ENCODE peak calls at places on chromosomes 1 and 21, in ten cellular contexts. One of them, this sample, is unnamed. For H3K27me3, the result is how much of the 10 kb centered on the place peaks cover.

GRCh38 chr1:247496581-247497285 is 38.8 kb upstream of the OR2B11 start:
- DNase-seq in fibroblast of lung: no peak
- DNase-seq in PC-3: peak
- DNase-seq in GM23338: no peak
- DNase-seq in lung: no peak
- DNase-seq in right cardiac atrium: no peak
- DNase-seq in adrenal gland: no peak
- DNase-seq in prostate gland: no peak
- DNase-seq in brain microvascular endothelial cell: peak
- DNase-seq in bronchial epithelial cell: no peak
- DNase-seq in this sample: no peak

GRCh38 chr1:229466887-229467286 is 33.0 kb upstream of the ACTA1 start:
- DNase-seq in lung: no peak
- DNase-seq in brain microvascular endothelial cell: no peak
- DNase-seq in prostate gland: no peak
- DNase-seq in adrenal gland: no peak
- DNase-seq in PC-3: no peak
- DNase-seq in fibroblast of lung: no peak
- DNase-seq in right cardiac atrium: no peak
- DNase-seq in bronchial epithelial cell: no peak
- DNase-seq in GM23338: no peak
- DNase-seq in this sample: no peak

GRCh38 chr1:84916897-84917296 is 23.9 kb upstream of the LPAR3 start:
- DNase-seq in bronchial epithelial cell: no peak
- DNase-seq in brain microvascular endothelial cell: no peak
- DNase-seq in PC-3: no peak
- DNase-seq in adrenal gland: no peak
- DNase-seq in fibroblast of lung: no peak
- DNase-seq in prostate gland: no peak
- DNase-seq in right cardiac atrium: no peak
- DNase-seq in GM23338: no peak
- DNase-seq in lung: no peak
- DNase-seq in this sample: no peak

GRCh38 chr1:44792736-44793502 is 4.9 kb upstream of the BEST4 start:
- DNase-seq in brain microvascular endothelial cell: no peak
- DNase-seq in lung: no peak
- DNase-seq in right cardiac atrium: peak
- DNase-seq in adrenal gland: no peak
- DNase-seq in bronchial epithelial cell: no peak
- DNase-seq in prostate gland: no peak
- DNase-seq in GM23338: no peak
- DNase-seq in fibroblast of lung: no peak
- DNase-seq in PC-3: no peak
- DNase-seq in this sample: no peak

GRCh38 chr1:85398391-85399064 is 66.4 kb downstream of the DDAH1 start:
- DNase-seq in GM23338: no peak
- DNase-seq in brain microvascular endothelial cell: peak
- DNase-seq in PC-3: peak
- DNase-seq in lung: no peak
- DNase-seq in prostate gland: no peak
- DNase-seq in right cardiac atrium: no peak
- DNase-seq in bronchial epithelial cell: peak
- DNase-seq in fibroblast of lung: peak
- DNase-seq in adrenal gland: no peak
- DNase-seq in this sample: no peak

GRCh38 chr1:3423245-3423829 is 31.1 kb upstream of the ARHGEF16 start:
- DNase-seq in brain microvascular endothelial cell: no peak
- DNase-seq in lung: peak
- DNase-seq in fibroblast of lung: no peak
- DNase-seq in bronchial epithelial cell: no peak
- DNase-seq in prostate gland: no peak
- DNase-seq in GM23338: no peak
- DNase-seq in PC-3: no peak
- DNase-seq in right cardiac atrium: peak
- DNase-seq in adrenal gland: no peak
- DNase-seq in this sample: no peak

GRCh38 chr1:21955058-21955457 is 17.9 kb upstream of the HSPG2 start:
- DNase-seq in bronchial epithelial cell: no peak
- DNase-seq in right cardiac atrium: peak
- DNase-seq in fibroblast of lung: no peak
- DNase-seq in adrenal gland: no peak
- DNase-seq in lung: no peak
- DNase-seq in prostate gland: no peak
- DNase-seq in GM23338: no peak
- DNase-seq in PC-3: no peak
- DNase-seq in brain microvascular endothelial cell: no peak
- DNase-seq in this sample: no peak

GRCh38 chr1:11704691-11705475 is 13.4 kb downstream of the DRAXIN start:
- DNase-seq in lung: no peak
- DNase-seq in prostate gland: no peak
- DNase-seq in GM23338: no peak
- DNase-seq in brain microvascular endothelial cell: no peak
- DNase-seq in adrenal gland: no peak
- DNase-seq in bronchial epithelial cell: no peak
- DNase-seq in PC-3: no peak
- DNase-seq in right cardiac atrium: no peak
- DNase-seq in fibroblast of lung: no peak
- DNase-seq in this sample: no peak

DNA sequence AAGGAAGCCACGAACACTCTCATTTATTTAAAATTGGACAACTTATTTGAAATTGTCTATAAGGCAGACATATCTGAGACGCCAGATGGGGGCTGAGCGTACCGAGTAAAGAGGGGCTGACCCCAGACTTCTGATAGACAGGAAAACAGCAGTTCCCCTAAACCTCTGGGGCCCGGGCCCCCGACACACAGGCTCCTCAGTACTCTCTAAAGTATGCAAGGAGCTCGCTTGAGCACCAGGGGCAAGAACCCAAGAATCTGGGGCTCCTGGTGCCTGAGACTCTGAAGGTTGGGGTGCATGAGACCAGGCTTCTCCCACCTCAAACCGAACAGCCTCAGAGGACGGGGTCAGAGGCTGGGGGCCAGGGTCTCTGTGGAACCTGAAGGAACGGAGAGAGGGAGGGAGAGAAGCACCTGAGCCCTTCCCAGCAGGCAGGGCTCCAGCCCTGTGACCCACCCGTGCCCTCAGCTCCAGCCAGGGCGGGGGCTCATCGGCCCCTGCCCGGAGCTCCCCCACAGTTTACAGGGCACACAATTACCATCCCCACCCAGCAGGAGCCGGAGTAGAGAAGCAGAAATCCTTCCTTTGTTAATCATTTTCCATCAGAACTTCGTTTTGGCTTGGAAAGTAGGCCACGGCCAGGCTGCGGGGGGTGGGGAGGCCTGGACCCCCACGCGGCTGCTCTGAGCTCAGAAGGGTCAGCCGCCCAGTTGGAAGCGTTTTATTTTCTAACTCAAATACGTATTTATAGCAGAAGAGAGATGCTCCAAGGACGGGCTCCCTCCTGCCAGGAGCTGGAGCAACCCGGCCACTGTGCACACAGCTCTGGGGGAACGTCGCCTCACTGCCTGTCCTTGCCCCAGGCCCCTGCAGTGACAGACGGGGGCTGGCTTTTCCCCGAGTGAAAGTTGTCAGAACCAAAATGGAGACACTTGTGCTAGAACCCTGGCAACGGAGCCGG is 42.9 kb upstream of the ADARB1 start:
- DNase-seq in adrenal gland: no peak
- DNase-seq in PC-3: no peak
- DNase-seq in fibroblast of lung: no peak
- DNase-seq in bronchial epithelial cell: no peak
- DNase-seq in right cardiac atrium: peak
- DNase-seq in lung: no peak
- DNase-seq in prostate gland: no peak
- DNase-seq in GM23338: no peak
- DNase-seq in brain microvascular endothelial cell: no peak
- DNase-seq in this sample: no peak
- H3K27me3 ChIP-seq in adrenal gland: under half
- H3K27me3 ChIP-seq in PC-3: under half
- H3K27me3 ChIP-seq in fibroblast of lung: under half
- H3K27me3 ChIP-seq in bronchial epithelial cell: under half
- H3K27me3 ChIP-seq in right cardiac atrium: under half
- H3K27me3 ChIP-seq in lung: under half
- H3K27me3 ChIP-seq in prostate gland: under half
- H3K27me3 ChIP-seq in GM23338: under half
- H3K27me3 ChIP-seq in brain microvascular endothelial cell: under half
- H3K27me3 ChIP-seq in this sample: under half

DNA sequence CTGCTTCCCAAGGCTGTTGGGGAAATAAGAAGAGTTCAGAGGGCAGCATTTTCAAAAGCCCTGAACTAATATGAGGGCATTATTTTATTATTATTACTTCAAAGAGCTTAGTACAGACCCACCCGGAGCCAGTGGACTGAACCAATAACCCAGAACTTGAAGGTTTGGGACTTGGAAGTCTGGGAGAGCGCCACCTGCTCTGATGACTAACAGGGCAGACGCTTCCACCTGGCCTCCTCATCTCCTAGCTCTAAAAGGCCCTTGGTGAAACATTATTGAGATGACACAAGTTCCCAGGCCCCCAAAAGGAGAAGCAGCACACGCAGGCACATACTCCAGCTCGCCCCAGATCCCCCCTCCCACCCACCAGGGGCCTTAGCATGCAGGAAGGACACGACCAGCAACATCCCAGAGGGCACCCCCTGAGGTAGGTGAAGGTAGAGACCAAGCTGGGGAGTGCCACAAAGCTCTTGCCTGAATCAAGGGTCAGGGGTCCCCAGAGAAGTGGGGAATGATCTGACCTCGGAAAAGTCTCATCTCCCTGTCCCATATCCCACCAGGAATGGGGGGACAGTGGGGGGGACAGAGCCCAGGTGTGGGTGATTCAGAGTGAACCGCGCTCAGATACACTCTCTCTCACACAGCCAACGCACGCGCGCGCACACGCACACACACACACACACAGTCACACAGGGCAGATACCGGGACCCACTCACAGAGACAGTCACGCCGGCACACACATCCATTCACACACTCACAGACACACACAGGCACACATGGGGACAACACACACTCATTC is 1.2 kb downstream of the DLGAP3 start:
- DNase-seq in adrenal gland: no peak
- DNase-seq in brain microvascular endothelial cell: no peak
- DNase-seq in fibroblast of lung: no peak
- DNase-seq in lung: peak
- DNase-seq in prostate gland: no peak
- DNase-seq in GM23338: peak
- DNase-seq in PC-3: no peak
- DNase-seq in bronchial epithelial cell: no peak
- DNase-seq in right cardiac atrium: no peak
- DNase-seq in this sample: no peak
- H3K27me3 ChIP-seq in adrenal gland: under half
- H3K27me3 ChIP-seq in brain microvascular endothelial cell: under half
- H3K27me3 ChIP-seq in fibroblast of lung: under half
- H3K27me3 ChIP-seq in lung: under half
- H3K27me3 ChIP-seq in prostate gland: under half
- H3K27me3 ChIP-seq in GM23338: half or more
- H3K27me3 ChIP-seq in PC-3: half or more
- H3K27me3 ChIP-seq in bronchial epithelial cell: under half
- H3K27me3 ChIP-seq in right cardiac atrium: under half
- H3K27me3 ChIP-seq in this sample: under half

GRCh38 chr21:34843562-34843961 is 174.8 kb downstream of the CLIC6 start:
- DNase-seq in GM23338: no peak
- DNase-seq in brain microvascular endothelial cell: no peak
- DNase-seq in PC-3: no peak
- DNase-seq in lung: no peak
- DNase-seq in fibroblast of lung: no peak
- DNase-seq in adrenal gland: no peak
- DNase-seq in right cardiac atrium: no peak
- DNase-seq in bronchial epithelial cell: no peak
- DNase-seq in prostate gland: no peak
- DNase-seq in this sample: no peak
- H3K27me3 ChIP-seq in GM23338: under half
- H3K27me3 ChIP-seq in brain microvascular endothelial cell: under half
- H3K27me3 ChIP-seq in PC-3: under half
- H3K27me3 ChIP-seq in lung: under half
- H3K27me3 ChIP-seq in fibroblast of lung: under half
- H3K27me3 ChIP-seq in adrenal gland: under half
- H3K27me3 ChIP-seq in right cardiac atrium: under half
- H3K27me3 ChIP-seq in bronchial epithelial cell: under half
- H3K27me3 ChIP-seq in prostate gland: under half
- H3K27me3 ChIP-seq in this sample: under half

GRCh38 chr1:94115900-94116436 is 5.0 kb downstream of the ABCA4 start:
- DNase-seq in adrenal gland: no peak
- DNase-seq in prostate gland: no peak
- DNase-seq in fibroblast of lung: no peak
- DNase-seq in brain microvascular endothelial cell: no peak
- DNase-seq in GM23338: no peak
- DNase-seq in bronchial epithelial cell: no peak
- DNase-seq in PC-3: no peak
- DNase-seq in lung: no peak
- DNase-seq in right cardiac atrium: no peak
- DNase-seq in this sample: no peak

GRCh38 chr1:94115254-94115899 is 5.6 kb downstream of the ABCA4 start:
- DNase-seq in prostate gland: no peak
- DNase-seq in GM23338: no peak
- DNase-seq in right cardiac atrium: no peak
- DNase-seq in lung: no peak
- DNase-seq in adrenal gland: no peak
- DNase-seq in bronchial epithelial cell: no peak
- DNase-seq in fibroblast of lung: no peak
- DNase-seq in brain microvascular endothelial cell: no peak
- DNase-seq in PC-3: no peak
- DNase-seq in this sample: no peak

GRCh38 chr1:94110946-94111740 is 9.8 kb downstream of the ABCA4 start:
- DNase-seq in GM23338: no peak
- DNase-seq in PC-3: no peak
- DNase-seq in brain microvascular endothelial cell: no peak
- DNase-seq in lung: no peak
- DNase-seq in right cardiac atrium: no peak
- DNase-seq in bronchial epithelial cell: no peak
- DNase-seq in adrenal gland: no peak
- DNase-seq in prostate gland: no peak
- DNase-seq in fibroblast of lung: no peak
- DNase-seq in this sample: no peak

GRCh38 chr1:94111879-94112278 is 9.1 kb downstream of the ABCA4 start:
- DNase-seq in adrenal gland: no peak
- DNase-seq in GM23338: no peak
- DNase-seq in prostate gland: no peak
- DNase-seq in right cardiac atrium: no peak
- DNase-seq in bronchial epithelial cell: no peak
- DNase-seq in brain microvascular endothelial cell: no peak
- DNase-seq in PC-3: no peak
- DNase-seq in lung: no peak
- DNase-seq in fibroblast of lung: no peak
- DNase-seq in this sample: no peak

DNA sequence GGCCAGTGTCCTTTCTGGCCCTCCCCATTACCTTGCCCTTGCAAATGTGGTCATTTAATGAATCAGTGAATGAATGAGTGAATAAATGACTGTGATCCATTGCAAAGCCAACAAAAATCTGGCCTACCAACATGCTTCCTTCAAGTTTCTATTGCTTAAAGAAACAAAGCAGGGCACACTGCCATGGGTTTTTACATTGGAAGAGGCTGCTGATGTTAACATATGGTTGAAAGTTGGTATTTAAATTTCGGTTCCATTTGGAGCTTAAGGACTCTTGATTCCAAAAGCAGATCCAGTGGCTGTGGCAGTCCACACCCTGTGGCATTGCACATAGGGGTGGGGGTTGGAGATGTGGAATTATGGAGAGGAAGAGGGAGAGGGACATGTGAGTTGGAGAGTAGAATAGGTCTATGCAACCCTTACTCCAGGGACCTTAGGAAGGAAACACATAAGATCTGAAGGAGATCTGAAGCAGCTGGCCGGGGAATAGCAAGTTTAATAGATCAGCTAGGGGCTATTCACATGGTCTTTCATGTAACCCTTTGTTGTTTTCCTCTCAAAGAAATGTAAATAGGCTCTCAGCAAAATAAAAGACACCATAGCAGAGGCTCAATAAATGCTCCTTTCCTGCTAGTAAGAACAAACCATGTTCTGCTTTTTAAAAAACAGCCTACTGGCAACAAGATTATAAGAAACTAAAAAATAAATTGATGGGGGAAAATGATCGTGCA is 7.2 kb downstream of the ABCA4 start:
- DNase-seq in GM23338: peak
- DNase-seq in adrenal gland: no peak
- DNase-seq in right cardiac atrium: no peak
- DNase-seq in lung: no peak
- DNase-seq in prostate gland: no peak
- DNase-seq in bronchial epithelial cell: no peak
- DNase-seq in PC-3: no peak
- DNase-seq in fibroblast of lung: no peak
- DNase-seq in brain microvascular endothelial cell: no peak
- DNase-seq in this sample: no peak
- H3K27me3 ChIP-seq in GM23338: under half
- H3K27me3 ChIP-seq in adrenal gland: under half
- H3K27me3 ChIP-seq in right cardiac atrium: under half
- H3K27me3 ChIP-seq in lung: under half
- H3K27me3 ChIP-seq in prostate gland: under half
- H3K27me3 ChIP-seq in bronchial epithelial cell: under half
- H3K27me3 ChIP-seq in PC-3: under half
- H3K27me3 ChIP-seq in fibroblast of lung: under half
- H3K27me3 ChIP-seq in brain microvascular endothelial cell: under half
- H3K27me3 ChIP-seq in this sample: under half